ENCODE peak calls at places on chromosome 13, in seven cellular contexts. Y is uterus, Q is endothelial cell of umbilical vein, M is transverse colon, W is breast epithelium, D is ovary, E is adrenal gland. P is an unnamed sample.
A peak's percentile ranks its signal among the peaks of the same experiment; 100 is the strongest.

GRCh38 chr13:110405597-110406450 is 98.7 kb downstream of the COL4A2 start:
- DNase-seq in Y (no peak), Q (no peak), M (no peak), W (no peak), D (no peak), E (no peak), P (no peak)

GRCh38 chr13:110304256-110304655 is 2.7 kb downstream of the COL4A1 start:
- DNase-seq in Y (peak; percentile 68), Q (no peak), M (no peak), W (no peak), D (no peak), E (no peak), P (no peak)

GRCh38 chr13:20873348-20873747 is 29.2 kb downstream of the XPO4 start:
- DNase-seq in Y (no peak), Q (peak; percentile 55), M (no peak), W (no peak), D (no peak), E (no peak), P (no peak)

GRCh38 chr13:40271931-40272775 is 394.3 kb downstream of the FOXO1 start:
- DNase-seq in Y (peak; percentile 91), Q (peak; percentile 55), M (peak; percentile 38), W (peak; percentile 64), D (peak; percentile 79), E (peak; percentile 34), P (no peak)

GRCh38 chr13:27353166-27353583 is 71.2 kb upstream of the GTF3A start:
- DNase-seq in Y (no peak), Q (no peak), M (no peak), W (no peak), D (no peak), E (no peak), P (no peak)

GRCh38 chr13:50129923-50130685 is 114.9 kb downstream of the KCNRG start:
- DNase-seq in Y (peak; percentile 59), Q (no peak), M (peak; percentile 48), W (no peak), D (peak; percentile 46), E (peak; percentile 58), P (peak; percentile 63)

GRCh38 chr13:99505814-99506269 is 4.6 kb downstream of the TM9SF2 start:
- DNase-seq in Y (no peak), Q (peak; percentile 72), M (no peak), W (no peak), D (no peak), E (no peak), P (peak; percentile 37)

GRCh38 chr13:89822467-89822866 is 1525.0 kb upstream of the MIR17HG start:
- DNase-seq in Y (no peak), Q (no peak), M (no peak), W (no peak), D (no peak), E (no peak), P (no peak)

GRCh38 chr13:86298741-86299140 is 499.5 kb upstream of the SLITRK6 start:
- DNase-seq in Y (no peak), Q (no peak), M (no peak), W (no peak), D (no peak), E (no peak), P (no peak)

GRCh38 chr13:73403362-73404150 is 344.8 kb downstream of the KLF5 start:
- DNase-seq in Y (no peak), Q (no peak), M (no peak), W (no peak), D (no peak), E (no peak), P (no peak)

GRCh38 chr13:22961835-22962537 is 218.8 kb upstream of the SGCG start:
- DNase-seq in Y (no peak), Q (no peak), M (no peak), W (no peak), D (no peak), E (no peak), P (no peak)

GRCh38 chr13:99307648-99308339 is 595 bp upstream of the GPR183 start:
- DNase-seq in Y (no peak), Q (peak; percentile 84), M (peak; percentile 41), W (no peak), D (no peak), E (no peak), P (peak; percentile 73)

GRCh38 chr13:111460548-111461444 is 140.4 kb downstream of the TEX29 start:
- DNase-seq in Y (no peak), Q (no peak), M (peak; percentile 20), W (no peak), D (peak; percentile 42), E (no peak), P (no peak)

GRCh38 chr13:93752506-93752905 is 525.9 kb downstream of the GPC6 start:
- DNase-seq in Y (no peak), Q (no peak), M (no peak), W (no peak), D (no peak), E (no peak), P (no peak)

GRCh38 chr13:112867301-112867711 is 101.7 kb upstream of the MCF2L start:
- DNase-seq in Y (no peak), Q (no peak), M (no peak), W (no peak), D (no peak), E (no peak), P (no peak)

GRCh38 chr13:36445278-36445677 is 13.0 kb downstream of the CCNA1 start:
- DNase-seq in Y (no peak), Q (no peak), M (no peak), W (no peak), D (no peak), E (no peak), P (no peak)

GRCh38 chr13:110327036-110327790 is 20.1 kb downstream of the COL4A2 start:
- DNase-seq in Y (no peak), Q (no peak), M (no peak), W (no peak), D (no peak), E (no peak), P (no peak)

GRCh38 chr13:108850706-108851105 is 221.3 kb downstream of the MYO16 start:
- DNase-seq in Y (no peak), Q (no peak), M (no peak), W (no peak), D (no peak), E (no peak), P (no peak)

GRCh38 chr13:59891053-59891452 is 272.7 kb downstream of the DIAPH3 start:
- DNase-seq in Y (no peak), Q (no peak), M (no peak), W (no peak), D (no peak), E (no peak), P (no peak)

GRCh38 chr13:84571264-84571663 is 689.0 kb upstream of the SLITRK1 start:
- DNase-seq in Y (no peak), Q (no peak), M (no peak), W (no peak), D (no peak), E (no peak), P (no peak)

GRCh38 chr13:37175996-37176395 is 70.5 kb upstream of the CSNK1A1L start:
- DNase-seq in Y (no peak), Q (peak; percentile 89), M (no peak), W (no peak), D (no peak), E (no peak), P (no peak)

GRCh38 chr13:106786006-106786579 is 218.2 kb upstream of the ARGLU1 start:
- DNase-seq in Y (no peak), Q (no peak), M (no peak), W (no peak), D (no peak), E (no peak), P (no peak)

GRCh38 chr13:24692541-24692940 is 12.3 kb downstream of the ATP12A start:
- DNase-seq in Y (no peak), Q (no peak), M (no peak), W (no peak), D (no peak), E (no peak), P (no peak)

DNA sequence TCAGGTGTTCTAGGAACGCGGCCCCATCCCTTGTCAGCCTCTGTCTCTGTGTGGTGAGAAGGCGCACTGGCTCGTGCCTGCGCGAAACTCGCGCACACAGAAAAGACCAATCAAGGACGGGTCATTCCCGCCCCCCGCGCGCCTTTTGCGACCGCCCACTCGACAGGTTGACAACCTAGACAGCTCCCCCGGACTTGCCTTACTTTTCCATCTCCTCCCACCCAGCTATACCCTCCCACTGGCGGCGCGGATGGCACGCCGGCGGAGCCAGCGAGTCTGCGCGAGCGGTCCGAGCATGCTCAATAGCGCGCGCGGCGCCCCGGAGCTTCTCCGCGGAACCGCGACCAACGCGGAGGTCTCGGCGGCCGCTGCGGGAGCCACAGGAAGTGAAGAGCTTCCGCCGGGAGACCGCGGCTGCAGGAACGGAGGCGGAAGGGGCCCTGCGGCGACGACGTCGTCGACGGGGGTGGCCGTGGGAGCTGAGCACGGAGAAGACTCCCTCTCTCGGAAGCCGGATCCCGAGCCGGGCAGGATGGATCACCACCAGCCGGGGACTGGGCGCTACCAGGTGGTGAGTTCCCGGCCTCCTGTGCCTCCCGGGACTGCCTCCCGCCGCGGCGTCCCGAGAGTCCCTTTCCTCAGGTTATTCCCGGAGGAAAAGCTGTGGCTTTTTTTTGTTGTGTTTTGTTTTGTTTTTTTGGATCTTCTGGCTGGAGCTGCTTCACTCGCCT is at the start of gene NDFIP2:
- DNase-seq in Y (peak; percentile 69), Q (peak; percentile 85), M (peak; percentile 92), W (peak; percentile 78), D (peak; percentile 88), E (peak; percentile 88), P (peak; percentile 88)
- TF ChIP-seq POLR2A in Y (peak; percentile 53), Q (peak; percentile 65), M (peak; percentile 91), W (no peak), D (peak; percentile 15), E (peak; percentile 42), P (peak; percentile 82)

GRCh38 chr13:77026783-77027621 is at the start of gene FBXL3:
- DNase-seq in Y (peak; percentile 86), Q (peak; percentile 73), M (peak; percentile 88), W (peak; percentile 79), D (peak; percentile 90), E (peak; percentile 85), P (peak; percentile 89)

GRCh38 chr13:77029436-77029835 is 2.5 kb upstream of the FBXL3 start:
- DNase-seq in Y (no peak), Q (no peak), M (no peak), W (no peak), D (no peak), E (no peak), P (no peak)

GRCh38 chr13:77022341-77022740 is 4.6 kb downstream of the FBXL3 start:
- DNase-seq in Y (no peak), Q (no peak), M (no peak), W (no peak), D (no peak), E (no peak), P (no peak)

GRCh38 chr13:77028202-77028601 is 1.2 kb upstream of the FBXL3 start:
- DNase-seq in Y (peak; percentile 68), Q (peak; percentile 39), M (no peak), W (no peak), D (no peak), E (no peak), P (no peak)

GRCh38 chr13:77026255-77026782 is 640 bp downstream of the FBXL3 start:
- DNase-seq in Y (peak; percentile 78), Q (peak; percentile 68), M (peak; percentile 94), W (peak; percentile 85), D (peak; percentile 89), E (peak; percentile 88), P (peak; percentile 91)
- TF ChIP-seq POLR2A in Y (no peak), Q (no peak), M (peak; percentile 72), W (no peak), D (no peak), E (no peak), P (no peak)

GRCh38 chr13:46181799-46182490 is at the start of gene LCP1:
- DNase-seq in Y (no peak), Q (no peak), M (peak; percentile 44), W (no peak), D (no peak), E (no peak), P (peak; percentile 74)
- TF ChIP-seq POLR2A in Y (no peak), Q (no peak), M (peak; percentile 87), W (no peak), D (no peak), E (no peak), P (peak; percentile 88)

GRCh38 chr13:46553886-46554855 is 1.2 kb downstream of the LRCH1 start:
- DNase-seq in Y (peak; percentile 67), Q (peak; percentile 67), M (peak; percentile 78), W (peak; percentile 69), D (peak; percentile 79), E (peak; percentile 67), P (peak; percentile 78)
- TF ChIP-seq POLR2A in Y (peak; percentile 20), Q (no peak), M (peak; percentile 64), W (no peak), D (no peak), E (no peak), P (peak; percentile 56)

P was measured in erythroblast.